ENCODE peak calls at places on chromosomes 5 and 9, in six cellular contexts. X, E, L, I, O and Y are unnamed samples.

GRCh38 chr9:92963831-92964606 is 16.7 kb downstream of the FGD3 start:
- DNase-seq in X (no peak), E (no peak), L (peak; percentile 68), I (no peak), O (no peak), Y (no peak)

GRCh38 chr5:106474066-106474465 is 1196.7 kb downstream of the EFNA5 start:
- DNase-seq in X (no peak), E (no peak), L (no peak), I (no peak), O (no peak), Y (no peak)

GRCh38 chr5:107864793-107865192 is 194.1 kb upstream of the EFNA5 start:
- DNase-seq in X (no peak), E (no peak), L (no peak), I (no peak), O (no peak), Y (no peak)

GRCh38 chr9:25700430-25700829 is 22.2 kb upstream of the TUSC1 start:
- DNase-seq in X (no peak), E (no peak), L (no peak), I (no peak), O (no peak), Y (no peak)

GRCh38 chr5:98248949-98249348 is 524.5 kb upstream of the RGMB start:
- DNase-seq in X (no peak), E (no peak), L (no peak), I (no peak), O (no peak), Y (no peak)

GRCh38 chr9:126984969-126985368 is 70.4 kb downstream of the RALGPS1 start:
- DNase-seq in X (no peak), E (no peak), L (no peak), I (no peak), O (no peak), Y (no peak)

GRCh38 chr9:71752352-71752751 is 16.0 kb downstream of the CEMIP2 start:
- DNase-seq in X (no peak), E (no peak), L (no peak), I (no peak), O (no peak), Y (no peak)

GRCh38 chr5:54645888-54646284 is 128.3 kb downstream of the SNX18 start:
- DNase-seq in X (no peak), E (no peak), L (no peak), I (no peak), O (no peak), Y (no peak)

GRCh38 chr5:111995701-111996100 is 238.7 kb upstream of the NREP start:
- DNase-seq in X (no peak), E (no peak), L (no peak), I (no peak), O (no peak), Y (no peak)

GRCh38 chr9:85433046-85433445 is 308.7 kb downstream of the AGTPBP1 start:
- DNase-seq in X (no peak), E (peak; percentile 18), L (no peak), I (no peak), O (no peak), Y (no peak)